ENCODE peak calls at places on chromosomes 3 and 15, in seven cellular contexts. Q is cardiac fibroblast; U is SHP77; D is CD8-positive, alpha-beta memory T cell; W is HTR-8/SVneo; X is pons; M is choroid plexus epithelial cell. Z is an unnamed sample.

GRCh38 chr15:74835312-74835823 is 7.6 kb downstream of the ULK3 start:
- DNase-seq in Q (peak), U (peak), D (no peak), W (peak), X (no peak), M (peak), Z (peak)

GRCh38 chr3:99630815-99631214 is 7.6 kb upstream of the COL8A1 start:
- DNase-seq in Q (no peak), U (no peak), D (no peak), W (no peak), X (no peak), M (no peak), Z (no peak)

GRCh38 chr15:43769584-43770228 is 7.1 kb downstream of the ELL3 start:
- DNase-seq in Q (peak), U (peak), D (peak), W (peak), X (peak), M (peak), Z (peak)

GRCh38 chr3:38133209-38133556 is 3.7 kb downstream of the ACAA1 start:
- DNase-seq in Q (no peak), U (no peak), D (no peak), W (no peak), X (no peak), M (no peak), Z (no peak)

GRCh38 chr3:15839568-15839967 is 41.8 kb upstream of the ANKRD28 start:
- DNase-seq in Q (no peak), U (no peak), D (no peak), W (no peak), X (no peak), M (no peak), Z (no peak)

GRCh38 chr3:37256447-37256846 is 82.1 kb upstream of the LRRFIP2 start:
- DNase-seq in Q (peak), U (no peak), D (no peak), W (no peak), X (peak), M (peak), Z (no peak)

GRCh38 chr15:83926116-83926515 is 272.2 kb downstream of the ADAMTSL3 start:
- DNase-seq in Q (peak), U (no peak), D (no peak), W (no peak), X (no peak), M (peak), Z (no peak)

GRCh38 chr3:184604039-184604955 is 42.7 kb downstream of the EPHB3 start:
- DNase-seq in Q (no peak), U (no peak), D (no peak), W (no peak), X (peak), M (no peak), Z (peak)

GRCh38 chr15:98330692-98331435 is 317.5 kb upstream of the IGF1R start:
- DNase-seq in Q (no peak), U (no peak), D (no peak), W (no peak), X (no peak), M (no peak), Z (no peak)

GRCh38 chr3:132561003-132561402 is 36.1 kb upstream of the ACKR4 start:
- DNase-seq in Q (no peak), U (no peak), D (no peak), W (no peak), X (no peak), M (no peak), Z (no peak)

GRCh38 chr3:94525039-94525438 is 462.2 kb downstream of the NSUN3 start:
- DNase-seq in Q (peak), U (peak), D (no peak), W (no peak), X (peak), M (peak), Z (no peak)

GRCh38 chr3:52533623-52534280 is at the start of gene NT5DC2:
- DNase-seq in Q (peak), U (peak), D (peak), W (peak), X (peak), M (peak), Z (peak)

GRCh38 chr3:50136714-50137405 is 18.3 kb upstream of the SEMA3F start:
- DNase-seq in Q (no peak), U (no peak), D (no peak), W (no peak), X (no peak), M (no peak), Z (no peak)

GRCh38 chr3:11282250-11283125 is 10.3 kb downstream of the ATG7 start:
- DNase-seq in Q (no peak), U (no peak), D (no peak), W (no peak), X (peak), M (peak), Z (no peak)

GRCh38 chr15:37133619-37134018 is 33.3 kb upstream of the MEIS2 start:
- DNase-seq in Q (peak), U (no peak), D (no peak), W (no peak), X (peak), M (peak), Z (no peak)

Z was measured in endothelial cell.